ENCODE peak calls at places on chromosomes 2 and 18, in seven cellular contexts. V, A, Y, Q, I, N and B are unnamed samples.

GRCh38 chr2:202172439-202173191 is 65.8 kb downstream of the SUMO1 start:
- DNase-seq in V (no peak), A (no peak), Y (no peak), Q (no peak), I (no peak), N (no peak), B (no peak)

GRCh38 chr18:44502221-44502620 is 178.5 kb upstream of the SETBP1 start:
- DNase-seq in V (no peak), A (no peak), Y (no peak), Q (no peak), I (no peak), N (no peak), B (no peak)

GRCh38 chr2:235659767-235660322 is 166.0 kb downstream of the AGAP1 start:
- DNase-seq in V (no peak), A (no peak), Y (no peak), Q (peak; percentile 60), I (peak; percentile 89), N (no peak), B (no peak)

GRCh38 chr2:219443016-219443696 is 8.5 kb downstream of the SPEG start:
- DNase-seq in V (no peak), A (no peak), Y (no peak), Q (no peak), I (no peak), N (no peak), B (no peak)

GRCh38 chr2:188850786-188851185 is 123.4 kb upstream of the COL3A1 start:
- DNase-seq in V (no peak), A (no peak), Y (no peak), Q (no peak), I (peak; percentile 65), N (no peak), B (no peak)

GRCh38 chr18:77144451-77145118 is 12.0 kb upstream of the MBP start:
- DNase-seq in V (no peak), A (no peak), Y (no peak), Q (no peak), I (no peak), N (no peak), B (no peak)

GRCh38 chr2:177161741-177162440 is 50.7 kb upstream of the HNRNPA3 start:
- DNase-seq in V (no peak), A (no peak), Y (no peak), Q (no peak), I (peak; percentile 55), N (no peak), B (no peak)

GRCh38 chr2:147172493-147173185 is 672.2 kb upstream of the ACVR2A start:
- DNase-seq in V (no peak), A (no peak), Y (no peak), Q (no peak), I (no peak), N (no peak), B (no peak)

GRCh38 chr2:2876350-2877042 is 501.1 kb downstream of the EIPR1 start:
- DNase-seq in V (no peak), A (no peak), Y (no peak), Q (no peak), I (no peak), N (no peak), B (no peak)

GRCh38 chr2:178069551-178069950 is 3.0 kb downstream of the PDE11A start:
- DNase-seq in V (no peak), A (no peak), Y (no peak), Q (no peak), I (no peak), N (no peak), B (no peak)

GRCh38 chr2:153819501-153819900 is 52.2 kb upstream of the GALNT13 start:
- DNase-seq in V (no peak), A (no peak), Y (no peak), Q (no peak), I (no peak), N (no peak), B (no peak)

GRCh38 chr2:132412021-132412420 is 4.6 kb upstream of the GPR39 start:
- DNase-seq in V (no peak), A (no peak), Y (no peak), Q (no peak), I (no peak), N (no peak), B (no peak)

GRCh38 chr18:26383454-26384270 is 157.4 kb downstream of the TAF4B start:
- DNase-seq in V (no peak), A (no peak), Y (no peak), Q (no peak), I (peak; percentile 86), N (no peak), B (no peak)

GRCh38 chr2:190649035-190649797 is at the start of gene NAB1:
- DNase-seq in V (peak; percentile 75), A (peak; percentile 53), Y (no peak), Q (peak; percentile 71), I (no peak), N (peak; percentile 63), B (peak; percentile 17)

GRCh38 chr2:119431155-119431975 is at the start of gene TMEM37:
- DNase-seq in V (peak; percentile 89), A (peak; percentile 62), Y (no peak), Q (peak; percentile 76), I (peak; percentile 76), N (no peak), B (no peak)

GRCh38 chr2:119434664-119435063 is 3.0 kb downstream of the TMEM37 start:
- DNase-seq in V (no peak), A (no peak), Y (no peak), Q (no peak), I (no peak), N (no peak), B (no peak)

GRCh38 chr2:119433636-119434327 is 2.1 kb downstream of the TMEM37 start:
- DNase-seq in V (peak; percentile 77), A (no peak), Y (no peak), Q (no peak), I (no peak), N (no peak), B (no peak)

GRCh38 chr2:119431976-119432881 is 575 bp downstream of the TMEM37 start:
- DNase-seq in V (no peak), A (no peak), Y (no peak), Q (peak; percentile 70), I (peak; percentile 51), N (no peak), B (no peak)

GRCh38 chr2:119432882-119433522 is 1.3 kb downstream of the TMEM37 start:
- DNase-seq in V (no peak), A (no peak), Y (no peak), Q (no peak), I (no peak), N (no peak), B (no peak)
- H3K4me1 ChIP-seq in V (peaks cover 65% of the 10 kb centered on the region), A (peaks cover 20% of the 10 kb centered on the region), Y (peaks cover 72% of the 10 kb centered on the region), Q (peaks cover 74% of the 10 kb centered on the region), I (peaks cover 5% of the 10 kb centered on the region), N (no peaks in the 10 kb centered on the region), B (peaks cover 3% of the 10 kb centered on the region)

GRCh38 chr2:197599285-197599965 is 76.0 kb downstream of the RFTN2 start:
- DNase-seq in V (no peak), A (no peak), Y (no peak), Q (no peak), I (peak; percentile 57), N (peak; percentile 16), B (no peak)
- TF ChIP-seq CTCF in V (peak; percentile 32), A (no peak), Y (peak; percentile 36), Q (peak; percentile 34), I (peak; percentile 49), N (peak; percentile 38), B (no peak)

GRCh38 chr2:9653485-9654271 is 22.9 kb upstream of the YWHAQ start:
- DNase-seq in V (no peak), A (no peak), Y (no peak), Q (no peak), I (no peak), N (no peak), B (no peak)

GRCh38 chr2:9657083-9657482 is 26.3 kb upstream of the YWHAQ start:
- DNase-seq in V (no peak), A (no peak), Y (no peak), Q (no peak), I (no peak), N (no peak), B (no peak)

GRCh38 chr2:9654429-9655100 is 23.8 kb upstream of the YWHAQ start:
- DNase-seq in V (no peak), A (no peak), Y (no peak), Q (no peak), I (peak; percentile 46), N (no peak), B (no peak)

GRCh38 chr2:9656270-9656766 is 25.5 kb upstream of the YWHAQ start:
- DNase-seq in V (no peak), A (no peak), Y (no peak), Q (no peak), I (peak; percentile 88), N (peak; percentile 62), B (no peak)

DNA sequence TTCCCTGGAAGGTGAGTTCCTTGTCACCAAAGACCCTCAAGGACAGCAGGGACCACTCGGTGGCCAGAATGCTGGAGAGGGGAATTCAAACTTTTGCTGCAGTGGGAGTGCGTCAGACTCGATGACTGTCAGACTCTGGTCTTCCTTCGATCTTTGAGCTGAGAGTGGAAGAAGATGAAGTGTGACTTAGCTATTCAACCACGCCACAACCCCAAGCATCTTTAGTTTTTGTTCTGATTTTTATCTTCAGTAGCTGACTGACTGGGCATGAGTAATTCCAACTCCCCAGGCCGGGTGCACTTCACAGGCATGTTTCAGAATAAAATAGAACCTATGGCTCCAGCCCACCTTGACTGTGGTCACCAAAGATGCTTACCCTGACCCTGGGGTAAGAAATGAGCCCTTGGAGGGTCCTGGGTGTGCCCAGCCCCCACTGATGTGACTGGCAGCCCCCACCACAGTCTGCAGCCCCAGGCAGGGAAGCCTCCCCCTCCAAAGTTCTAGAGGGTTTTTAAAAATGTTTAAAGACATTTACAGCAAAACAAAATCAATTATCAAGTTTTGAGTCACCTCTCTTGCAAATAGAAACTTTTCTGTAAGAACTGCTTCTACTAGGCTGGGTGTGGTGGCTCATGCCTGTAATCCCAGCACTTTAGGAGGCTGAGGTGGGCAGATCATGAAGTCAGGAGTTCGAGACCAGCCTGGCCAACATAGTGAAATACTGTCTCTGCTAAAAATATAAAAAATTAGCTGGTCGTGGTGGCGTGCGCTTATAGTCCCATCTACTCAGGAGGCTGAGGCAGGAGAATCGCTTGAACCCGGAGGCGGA is 24.9 kb upstream of the YWHAQ start:
- DNase-seq in V (no peak), A (no peak), Y (no peak), Q (no peak), I (peak; percentile 74), N (peak; percentile 56), B (no peak)
- H3K27ac ChIP-seq in V (no peak overlapping the region), A (no peak overlapping the region), Y (no peak overlapping the region), Q (no peak overlapping the region), I (peak overlapping the region; percentile 67), N (no peak overlapping the region), B (no peak overlapping the region)

DNA sequence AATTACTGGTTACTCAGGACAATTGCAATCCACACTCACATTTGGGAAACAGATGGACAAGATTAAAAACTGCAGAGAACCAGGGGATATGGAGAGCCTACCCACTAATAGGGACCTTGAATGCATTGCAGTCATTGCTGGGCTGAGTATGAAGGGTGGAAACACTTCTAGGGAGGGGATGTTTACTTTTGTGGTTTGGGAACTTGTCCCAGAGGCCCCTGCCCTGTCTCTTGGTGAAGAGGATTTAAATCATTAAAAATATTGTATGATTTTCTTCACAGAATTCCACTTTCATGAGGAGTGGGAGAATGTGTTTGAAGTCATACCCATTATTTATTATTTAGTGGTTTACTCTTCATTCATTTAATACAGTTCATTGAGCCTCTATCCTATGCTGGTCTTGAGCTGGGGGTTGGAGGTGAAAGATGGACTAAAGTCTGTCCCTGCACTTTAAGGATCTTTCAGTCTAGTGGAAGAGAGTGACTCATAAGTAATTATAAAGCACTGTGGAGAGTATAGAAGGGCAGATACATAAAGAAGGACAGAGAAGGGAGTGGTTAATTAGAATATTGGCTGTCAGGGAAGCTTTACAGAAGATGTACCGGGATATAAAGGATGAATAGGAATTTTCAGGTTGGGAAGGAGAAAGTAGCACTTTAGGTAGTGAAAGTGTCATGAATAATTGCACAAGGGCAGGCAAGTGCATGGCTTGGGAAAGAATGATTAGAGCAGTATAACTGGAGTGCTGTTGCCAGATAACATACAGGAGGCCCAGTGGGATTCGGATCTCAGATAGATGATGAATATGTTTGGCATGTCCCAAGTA is 313.4 kb downstream of the LPIN1 start:
- DNase-seq in V (no peak), A (no peak), Y (no peak), Q (no peak), I (peak; percentile 82), N (no peak), B (no peak)
- H3K4me1 ChIP-seq in V (no peaks in the 10 kb centered on the region), A (peaks cover 9% of the 10 kb centered on the region), Y (peaks cover 13% of the 10 kb centered on the region), Q (peaks cover 13% of the 10 kb centered on the region), I (peaks cover 7% of the 10 kb centered on the region), N (peaks cover 25% of the 10 kb centered on the region), B (peaks cover 6% of the 10 kb centered on the region)